ENCODE peak calls at places on chromosomes 16 and 17, in four cellular contexts. One of them, this sample, is unnamed.

GRCh38 chr17:35213412-35213925 is 19.3 kb upstream of the SLC35G3 start:
- DNase-seq in iPS-NIHi11: no peak
- DNase-seq in dermis blood vessel endothelial cell: peak
- DNase-seq in stimulated activated CD4-positive, alpha-beta T cell treated with anti-CD3 and anti-CD28 coated beads, Interleukin-2, amount 100 ng/mL, for 24 hours: no peak
- DNase-seq in this sample: no peak

GRCh38 chr17:47953945-47954344 is 3.7 kb downstream of the PRR15L start:
- DNase-seq in iPS-NIHi11: no peak
- DNase-seq in dermis blood vessel endothelial cell: no peak
- DNase-seq in stimulated activated CD4-positive, alpha-beta T cell treated with anti-CD3 and anti-CD28 coated beads, Interleukin-2, amount 100 ng/mL, for 24 hours: no peak
- DNase-seq in this sample: no peak

GRCh38 chr17:72512649-72513556 is 392.1 kb downstream of the SOX9 start:
- DNase-seq in iPS-NIHi11: no peak
- DNase-seq in dermis blood vessel endothelial cell: no peak
- DNase-seq in stimulated activated CD4-positive, alpha-beta T cell treated with anti-CD3 and anti-CD28 coated beads, Interleukin-2, amount 100 ng/mL, for 24 hours: no peak
- DNase-seq in this sample: no peak

GRCh38 chr16:58409316-58409973 is 17.2 kb downstream of the GINS3 start:
- DNase-seq in iPS-NIHi11: no peak
- DNase-seq in dermis blood vessel endothelial cell: peak
- DNase-seq in stimulated activated CD4-positive, alpha-beta T cell treated with anti-CD3 and anti-CD28 coated beads, Interleukin-2, amount 100 ng/mL, for 24 hours: no peak
- DNase-seq in this sample: no peak

GRCh38 chr17:76801706-76802105 is 63.8 kb downstream of the MFSD11 start:
- DNase-seq in iPS-NIHi11: no peak
- DNase-seq in dermis blood vessel endothelial cell: no peak
- DNase-seq in stimulated activated CD4-positive, alpha-beta T cell treated with anti-CD3 and anti-CD28 coated beads, Interleukin-2, amount 100 ng/mL, for 24 hours: no peak
- DNase-seq in this sample: no peak

GRCh38 chr16:8110572-8111514 is 479.5 kb downstream of the TMEM114 start:
- DNase-seq in iPS-NIHi11: no peak
- DNase-seq in dermis blood vessel endothelial cell: no peak
- DNase-seq in stimulated activated CD4-positive, alpha-beta T cell treated with anti-CD3 and anti-CD28 coated beads, Interleukin-2, amount 100 ng/mL, for 24 hours: no peak
- DNase-seq in this sample: no peak

GRCh38 chr16:81401035-81401950 is 43.3 kb upstream of the CMIP start:
- DNase-seq in iPS-NIHi11: no peak
- DNase-seq in dermis blood vessel endothelial cell: peak
- DNase-seq in stimulated activated CD4-positive, alpha-beta T cell treated with anti-CD3 and anti-CD28 coated beads, Interleukin-2, amount 100 ng/mL, for 24 hours: no peak
- DNase-seq in this sample: no peak

GRCh38 chr16:81545470-81546175 is 101.0 kb downstream of the CMIP start:
- DNase-seq in iPS-NIHi11: no peak
- DNase-seq in dermis blood vessel endothelial cell: no peak
- DNase-seq in stimulated activated CD4-positive, alpha-beta T cell treated with anti-CD3 and anti-CD28 coated beads, Interleukin-2, amount 100 ng/mL, for 24 hours: no peak
- DNase-seq in this sample: no peak

GRCh38 chr17:78414178-78415162 is 36.0 kb downstream of the PGS1 start:
- DNase-seq in iPS-NIHi11: no peak
- DNase-seq in dermis blood vessel endothelial cell: peak
- DNase-seq in stimulated activated CD4-positive, alpha-beta T cell treated with anti-CD3 and anti-CD28 coated beads, Interleukin-2, amount 100 ng/mL, for 24 hours: peak
- DNase-seq in this sample: peak

GRCh38 chr17:51029568-51030463 is 90.9 kb downstream of the SPAG9 start:
- DNase-seq in iPS-NIHi11: no peak
- DNase-seq in dermis blood vessel endothelial cell: peak
- DNase-seq in stimulated activated CD4-positive, alpha-beta T cell treated with anti-CD3 and anti-CD28 coated beads, Interleukin-2, amount 100 ng/mL, for 24 hours: no peak
- DNase-seq in this sample: no peak

GRCh38 chr17:78966123-78966813 is 13.5 kb downstream of the LGALS3BP start:
- DNase-seq in iPS-NIHi11: no peak
- DNase-seq in dermis blood vessel endothelial cell: no peak
- DNase-seq in stimulated activated CD4-positive, alpha-beta T cell treated with anti-CD3 and anti-CD28 coated beads, Interleukin-2, amount 100 ng/mL, for 24 hours: no peak
- DNase-seq in this sample: no peak

This sample was measured in activated T-helper 2 cell treated with anti-CD3 and anti-CD28 coated beads, Interferon-gamma antibody, Interleukin-2, Interleukin-4, amounts not matched to agents 10 μg/mL and 5 μg/mL and 100 μg/mL, durations not matched to agents 14 hours and 24 hours and 36 hours.